ENCODE peak calls at places on chromosome 15, in four cellular contexts. One of them, this sample, is unnamed.

GRCh38 chr15:66834863-66835557 is 133.0 kb downstream of the SMAD6 start:
- DNase-seq in GM23338: peak; percentile 82
- DNase-seq in breast epithelium: no peak
- DNase-seq in upper lobe of right lung: no peak
- DNase-seq in this sample: no peak

GRCh38 chr15:98903377-98904018 is 104.1 kb downstream of the PGPEP1L start:
- DNase-seq in GM23338: no peak
- DNase-seq in breast epithelium: no peak
- DNase-seq in upper lobe of right lung: no peak
- DNase-seq in this sample: no peak

GRCh38 chr15:99441871-99442267 is 123.9 kb upstream of the MEF2A start:
- DNase-seq in GM23338: no peak
- DNase-seq in breast epithelium: peak; percentile 14
- DNase-seq in upper lobe of right lung: no peak
- DNase-seq in this sample: no peak

GRCh38 chr15:83199288-83199687 is 8.3 kb downstream of the HDGFL3 start:
- DNase-seq in GM23338: no peak
- DNase-seq in breast epithelium: no peak
- DNase-seq in upper lobe of right lung: no peak
- DNase-seq in this sample: no peak

GRCh38 chr15:42632100-42632675 is 56.8 kb downstream of the STARD9 start:
- DNase-seq in GM23338: no peak
- DNase-seq in breast epithelium: no peak
- DNase-seq in upper lobe of right lung: no peak
- DNase-seq in this sample: no peak

GRCh38 chr15:54082836-54083492 is 104.7 kb downstream of the UNC13C start:
- DNase-seq in GM23338: peak; percentile 40
- DNase-seq in breast epithelium: no peak
- DNase-seq in upper lobe of right lung: no peak
- DNase-seq in this sample: no peak

GRCh38 chr15:68347392-68347791 is 69.8 kb downstream of the FEM1B start:
- DNase-seq in GM23338: no peak
- DNase-seq in breast epithelium: no peak
- DNase-seq in upper lobe of right lung: no peak
- DNase-seq in this sample: no peak

GRCh38 chr15:37995461-37996347 is 61.3 kb downstream of the TMCO5A start:
- DNase-seq in GM23338: peak; percentile 81
- DNase-seq in breast epithelium: no peak
- DNase-seq in upper lobe of right lung: no peak
- DNase-seq in this sample: peak; percentile 39

GRCh38 chr15:92747047-92747446 is 91.5 kb upstream of the FAM174B start:
- DNase-seq in GM23338: peak; percentile 54
- DNase-seq in breast epithelium: no peak
- DNase-seq in upper lobe of right lung: no peak
- DNase-seq in this sample: no peak

GRCh38 chr15:42581272-42581730 is 5.9 kb downstream of the STARD9 start:
- DNase-seq in GM23338: peak; percentile 95
- DNase-seq in breast epithelium: peak; percentile 71
- DNase-seq in upper lobe of right lung: peak; percentile 94
- DNase-seq in this sample: peak; percentile 79

GRCh38 chr15:72740202-72740601 is 43.4 kb downstream of the ADPGK start:
- DNase-seq in GM23338: no peak
- DNase-seq in breast epithelium: no peak
- DNase-seq in upper lobe of right lung: no peak
- DNase-seq in this sample: peak; percentile 4

GRCh38 chr15:78638658-78639314 is 2.2 kb downstream of the CHRNB4 start:
- DNase-seq in GM23338: peak; percentile 96
- DNase-seq in breast epithelium: no peak
- DNase-seq in upper lobe of right lung: peak; percentile 51
- DNase-seq in this sample: peak; percentile 42

GRCh38 chr15:67116742-67117141 is 51.3 kb downstream of the SMAD3 start:
- DNase-seq in GM23338: no peak
- DNase-seq in breast epithelium: no peak
- DNase-seq in upper lobe of right lung: no peak
- DNase-seq in this sample: peak; percentile 92

GRCh38 chr15:79308874-79309273 is 2.0 kb upstream of the TMED3 start:
- DNase-seq in GM23338: no peak
- DNase-seq in breast epithelium: no peak
- DNase-seq in upper lobe of right lung: no peak
- DNase-seq in this sample: no peak

GRCh38 chr15:66670698-66671580 is 31.1 kb upstream of the SMAD6 start:
- DNase-seq in GM23338: peak; percentile 92
- DNase-seq in breast epithelium: peak; percentile 74
- DNase-seq in upper lobe of right lung: peak; percentile 87
- DNase-seq in this sample: peak; percentile 84

GRCh38 chr15:88920186-88920891 is 7.2 kb upstream of the MFGE8 start:
- DNase-seq in GM23338: no peak
- DNase-seq in breast epithelium: no peak
- DNase-seq in upper lobe of right lung: no peak
- DNase-seq in this sample: no peak

GRCh38 chr15:68578960-68579935 is at the start of gene CORO2B:
- DNase-seq in GM23338: peak; percentile 80
- DNase-seq in breast epithelium: no peak
- DNase-seq in upper lobe of right lung: peak; percentile 68
- DNase-seq in this sample: no peak

GRCh38 chr15:27045796-27046195 is 74.8 kb downstream of the GABRG3 start:
- DNase-seq in GM23338: peak; percentile 11
- DNase-seq in breast epithelium: no peak
- DNase-seq in upper lobe of right lung: no peak
- DNase-seq in this sample: no peak

GRCh38 chr15:58755350-58755749 is 5.8 kb upstream of the ADAM10 start:
- DNase-seq in GM23338: no peak
- DNase-seq in breast epithelium: no peak
- DNase-seq in upper lobe of right lung: no peak
- DNase-seq in this sample: no peak

GRCh38 chr15:72135719-72136118 is 17.5 kb downstream of the SENP8 start:
- DNase-seq in GM23338: no peak
- DNase-seq in breast epithelium: no peak
- DNase-seq in upper lobe of right lung: no peak
- DNase-seq in this sample: no peak

GRCh38 chr15:35061171-35062163 is 23.6 kb downstream of the NANOGP8 start:
- DNase-seq in GM23338: peak; percentile 52
- DNase-seq in breast epithelium: no peak
- DNase-seq in upper lobe of right lung: no peak
- DNase-seq in this sample: no peak

GRCh38 chr15:90906181-90906849 is 3.2 kb downstream of the MAN2A2 start:
- DNase-seq in GM23338: no peak
- DNase-seq in breast epithelium: no peak
- DNase-seq in upper lobe of right lung: no peak
- DNase-seq in this sample: no peak

GRCh38 chr15:51782357-51782896 is 31.0 kb downstream of the TMOD2 start:
- DNase-seq in GM23338: peak; percentile 76
- DNase-seq in breast epithelium: no peak
- DNase-seq in upper lobe of right lung: no peak
- DNase-seq in this sample: peak; percentile 31
- H3K27me3 ChIP-seq in GM23338: no peaks in the 10 kb centered on the region
- H3K27me3 ChIP-seq in breast epithelium: no peaks in the 10 kb centered on the region
- H3K27me3 ChIP-seq in upper lobe of right lung: no peaks in the 10 kb centered on the region
- H3K27me3 ChIP-seq in this sample: no peaks in the 10 kb centered on the region

GRCh38 chr15:70356919-70357318 is 259.2 kb upstream of the TLE3 start:
- DNase-seq in GM23338: no peak
- DNase-seq in breast epithelium: peak; percentile 13
- DNase-seq in upper lobe of right lung: peak; percentile 32
- DNase-seq in this sample: no peak
- H3K27me3 ChIP-seq in GM23338: no peaks in the 10 kb centered on the region
- H3K27me3 ChIP-seq in breast epithelium: no peaks in the 10 kb centered on the region
- H3K27me3 ChIP-seq in upper lobe of right lung: no peaks in the 10 kb centered on the region
- H3K27me3 ChIP-seq in this sample: no peaks in the 10 kb centered on the region

GRCh38 chr15:33565099-33565498 is 254.3 kb downstream of the RYR3 start:
- DNase-seq in GM23338: no peak
- DNase-seq in breast epithelium: no peak
- DNase-seq in upper lobe of right lung: no peak
- DNase-seq in this sample: no peak
- H3K27me3 ChIP-seq in GM23338: no peaks in the 10 kb centered on the region
- H3K27me3 ChIP-seq in breast epithelium: no peaks in the 10 kb centered on the region
- H3K27me3 ChIP-seq in upper lobe of right lung: no peaks in the 10 kb centered on the region
- H3K27me3 ChIP-seq in this sample: no peaks in the 10 kb centered on the region

GRCh38 chr15:63362196-63362595 is 19.4 kb downstream of the CA12 start:
- DNase-seq in GM23338: no peak
- DNase-seq in breast epithelium: no peak
- DNase-seq in upper lobe of right lung: peak; percentile 20
- DNase-seq in this sample: peak; percentile 23

GRCh38 chr15:63364293-63365003 is 17.2 kb downstream of the CA12 start:
- DNase-seq in GM23338: no peak
- DNase-seq in breast epithelium: no peak
- DNase-seq in upper lobe of right lung: no peak
- DNase-seq in this sample: no peak

GRCh38 chr15:63365004-63365555 is 16.6 kb downstream of the CA12 start:
- DNase-seq in GM23338: no peak
- DNase-seq in breast epithelium: no peak
- DNase-seq in upper lobe of right lung: no peak
- DNase-seq in this sample: no peak

GRCh38 chr15:63362873-63363272 is 18.8 kb downstream of the CA12 start:
- DNase-seq in GM23338: no peak
- DNase-seq in breast epithelium: no peak
- DNase-seq in upper lobe of right lung: peak; percentile 1
- DNase-seq in this sample: no peak

GRCh38 chr15:63363292-63363691 is 18.4 kb downstream of the CA12 start:
- DNase-seq in GM23338: no peak
- DNase-seq in breast epithelium: no peak
- DNase-seq in upper lobe of right lung: no peak
- DNase-seq in this sample: no peak
- H3K27me3 ChIP-seq in GM23338: no peaks in the 10 kb centered on the region
- H3K27me3 ChIP-seq in breast epithelium: no peaks in the 10 kb centered on the region
- H3K27me3 ChIP-seq in upper lobe of right lung: no peaks in the 10 kb centered on the region
- H3K27me3 ChIP-seq in this sample: no peaks in the 10 kb centered on the region

GRCh38 chr15:45469429-45469828 is 53.1 kb downstream of the SLC30A4 start:
- DNase-seq in GM23338: peak; percentile 50
- DNase-seq in breast epithelium: no peak
- DNase-seq in upper lobe of right lung: no peak
- DNase-seq in this sample: no peak

GRCh38 chr15:45473068-45473467 is 49.5 kb downstream of the SLC30A4 start:
- DNase-seq in GM23338: no peak
- DNase-seq in breast epithelium: no peak
- DNase-seq in upper lobe of right lung: no peak
- DNase-seq in this sample: no peak

GRCh38 chr15:45468294-45468693 is 54.3 kb downstream of the SLC30A4 start:
- DNase-seq in GM23338: no peak
- DNase-seq in breast epithelium: no peak
- DNase-seq in upper lobe of right lung: no peak
- DNase-seq in this sample: no peak

GRCh38 chr15:45471151-45471550 is 51.4 kb downstream of the SLC30A4 start:
- DNase-seq in GM23338: no peak
- DNase-seq in breast epithelium: no peak
- DNase-seq in upper lobe of right lung: no peak
- DNase-seq in this sample: no peak

DNA sequence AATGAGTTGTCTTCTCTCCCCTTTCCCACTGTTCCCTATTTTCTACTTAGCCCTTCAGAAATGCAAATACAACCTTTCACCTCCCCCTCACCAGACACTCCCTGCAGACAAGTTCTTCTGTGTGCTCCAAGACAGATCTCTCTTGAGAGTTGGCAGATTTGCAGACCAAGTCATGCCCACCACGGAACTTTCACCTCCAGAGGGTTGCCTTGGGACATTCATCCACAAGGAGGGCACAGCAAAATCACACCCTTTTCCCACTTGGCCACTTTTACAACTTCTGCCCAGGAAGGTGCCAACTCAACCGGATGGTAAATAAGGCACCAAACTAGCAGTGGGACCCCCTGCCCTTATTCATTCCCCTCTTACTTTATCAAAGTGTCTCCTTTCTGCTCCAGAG is 53.5 kb downstream of the SLC30A4 start:
- DNase-seq in GM23338: no peak
- DNase-seq in breast epithelium: no peak
- DNase-seq in upper lobe of right lung: no peak
- DNase-seq in this sample: no peak
- H3K27me3 ChIP-seq in GM23338: peaks cover 98% of the 10 kb centered on the region
- H3K27me3 ChIP-seq in breast epithelium: no peaks in the 10 kb centered on the region
- H3K27me3 ChIP-seq in upper lobe of right lung: peaks cover 6% of the 10 kb centered on the region
- H3K27me3 ChIP-seq in this sample: peaks cover 2% of the 10 kb centered on the region